ENCODE peak calls at places on chromosomes 5 and 9, in six cellular contexts. One of them, this sample, is unnamed.

GRCh38 chr5:151295138-151295537 is 8.4 kb downstream of the SLC36A3 start:
- ATAC-seq in Right ventricle myocardium superior: no peak
- ATAC-seq in naive thymus-derived CD8-positive, alpha-beta T cell: no peak
- ATAC-seq in activated naive CD8-positive, alpha-beta T cell treated with anti-CD3 and anti-CD28 coated beads, Interleukin-2, amount 10 ng/mL, durations not matched to agents 7 days and 5 days: no peak
- ATAC-seq in activated CD8-positive, alpha-beta memory T cell treated with anti-CD3 and anti-CD28 coated beads, Interleukin-2, amount 10 ng/mL, durations not matched to agents 7 days and 5 days: no peak
- ATAC-seq in SK-N-SH treated with all-trans-retinoic acid at 6 μM for 48 hours: no peak
- ATAC-seq in this sample: no peak

GRCh38 chr5:68754536-68754935 is 339.3 kb upstream of the SLC30A5 start:
- ATAC-seq in activated CD8-positive, alpha-beta memory T cell treated with anti-CD3 and anti-CD28 coated beads, Interleukin-2, amount 10 ng/mL, durations not matched to agents 7 days and 5 days: no peak
- ATAC-seq in naive thymus-derived CD8-positive, alpha-beta T cell: no peak
- ATAC-seq in activated naive CD8-positive, alpha-beta T cell treated with anti-CD3 and anti-CD28 coated beads, Interleukin-2, amount 10 ng/mL, durations not matched to agents 7 days and 5 days: no peak
- ATAC-seq in SK-N-SH treated with all-trans-retinoic acid at 6 μM for 48 hours: no peak
- ATAC-seq in Right ventricle myocardium superior: no peak
- ATAC-seq in this sample: no peak

GRCh38 chr9:118331622-118332045 is 627.4 kb downstream of the TLR4 start:
- ATAC-seq in SK-N-SH treated with all-trans-retinoic acid at 6 μM for 48 hours: no peak
- ATAC-seq in naive thymus-derived CD8-positive, alpha-beta T cell: no peak
- ATAC-seq in activated CD8-positive, alpha-beta memory T cell treated with anti-CD3 and anti-CD28 coated beads, Interleukin-2, amount 10 ng/mL, durations not matched to agents 7 days and 5 days: no peak
- ATAC-seq in activated naive CD8-positive, alpha-beta T cell treated with anti-CD3 and anti-CD28 coated beads, Interleukin-2, amount 10 ng/mL, durations not matched to agents 7 days and 5 days: no peak
- ATAC-seq in Right ventricle myocardium superior: no peak
- ATAC-seq in this sample: no peak

GRCh38 chr5:171363846-171364245 is 23.8 kb upstream of the NPM1 start:
- ATAC-seq in Right ventricle myocardium superior: no peak
- ATAC-seq in activated naive CD8-positive, alpha-beta T cell treated with anti-CD3 and anti-CD28 coated beads, Interleukin-2, amount 10 ng/mL, durations not matched to agents 7 days and 5 days: no peak
- ATAC-seq in SK-N-SH treated with all-trans-retinoic acid at 6 μM for 48 hours: no peak
- ATAC-seq in activated CD8-positive, alpha-beta memory T cell treated with anti-CD3 and anti-CD28 coated beads, Interleukin-2, amount 10 ng/mL, durations not matched to agents 7 days and 5 days: no peak
- ATAC-seq in naive thymus-derived CD8-positive, alpha-beta T cell: no peak
- ATAC-seq in this sample: peak

GRCh38 chr9:90645721-90646120 is 3.1 kb upstream of the DIRAS2 start:
- ATAC-seq in naive thymus-derived CD8-positive, alpha-beta T cell: no peak
- ATAC-seq in Right ventricle myocardium superior: no peak
- ATAC-seq in activated naive CD8-positive, alpha-beta T cell treated with anti-CD3 and anti-CD28 coated beads, Interleukin-2, amount 10 ng/mL, durations not matched to agents 7 days and 5 days: no peak
- ATAC-seq in SK-N-SH treated with all-trans-retinoic acid at 6 μM for 48 hours: no peak
- ATAC-seq in activated CD8-positive, alpha-beta memory T cell treated with anti-CD3 and anti-CD28 coated beads, Interleukin-2, amount 10 ng/mL, durations not matched to agents 7 days and 5 days: no peak
- ATAC-seq in this sample: no peak

GRCh38 chr9:131690462-131690861 is 49.4 kb downstream of the RAPGEF1 start:
- ATAC-seq in Right ventricle myocardium superior: no peak
- ATAC-seq in activated CD8-positive, alpha-beta memory T cell treated with anti-CD3 and anti-CD28 coated beads, Interleukin-2, amount 10 ng/mL, durations not matched to agents 7 days and 5 days: peak
- ATAC-seq in activated naive CD8-positive, alpha-beta T cell treated with anti-CD3 and anti-CD28 coated beads, Interleukin-2, amount 10 ng/mL, durations not matched to agents 7 days and 5 days: no peak
- ATAC-seq in SK-N-SH treated with all-trans-retinoic acid at 6 μM for 48 hours: no peak
- ATAC-seq in naive thymus-derived CD8-positive, alpha-beta T cell: no peak
- ATAC-seq in this sample: no peak

GRCh38 chr5:77629553-77630245 is 8.8 kb downstream of the OTP start:
- ATAC-seq in activated naive CD8-positive, alpha-beta T cell treated with anti-CD3 and anti-CD28 coated beads, Interleukin-2, amount 10 ng/mL, durations not matched to agents 7 days and 5 days: no peak
- ATAC-seq in naive thymus-derived CD8-positive, alpha-beta T cell: peak
- ATAC-seq in activated CD8-positive, alpha-beta memory T cell treated with anti-CD3 and anti-CD28 coated beads, Interleukin-2, amount 10 ng/mL, durations not matched to agents 7 days and 5 days: no peak
- ATAC-seq in Right ventricle myocardium superior: no peak
- ATAC-seq in SK-N-SH treated with all-trans-retinoic acid at 6 μM for 48 hours: no peak
- ATAC-seq in this sample: no peak

GRCh38 chr9:105191508-105192118 is 52.8 kb upstream of the SLC44A1 start:
- ATAC-seq in activated naive CD8-positive, alpha-beta T cell treated with anti-CD3 and anti-CD28 coated beads, Interleukin-2, amount 10 ng/mL, durations not matched to agents 7 days and 5 days: no peak
- ATAC-seq in activated CD8-positive, alpha-beta memory T cell treated with anti-CD3 and anti-CD28 coated beads, Interleukin-2, amount 10 ng/mL, durations not matched to agents 7 days and 5 days: peak
- ATAC-seq in SK-N-SH treated with all-trans-retinoic acid at 6 μM for 48 hours: no peak
- ATAC-seq in Right ventricle myocardium superior: peak
- ATAC-seq in naive thymus-derived CD8-positive, alpha-beta T cell: no peak
- ATAC-seq in this sample: no peak

GRCh38 chr5:91727452-91727851 is 344.3 kb upstream of the ARRDC3 start:
- ATAC-seq in SK-N-SH treated with all-trans-retinoic acid at 6 μM for 48 hours: no peak
- ATAC-seq in activated naive CD8-positive, alpha-beta T cell treated with anti-CD3 and anti-CD28 coated beads, Interleukin-2, amount 10 ng/mL, durations not matched to agents 7 days and 5 days: no peak
- ATAC-seq in naive thymus-derived CD8-positive, alpha-beta T cell: no peak
- ATAC-seq in Right ventricle myocardium superior: no peak
- ATAC-seq in activated CD8-positive, alpha-beta memory T cell treated with anti-CD3 and anti-CD28 coated beads, Interleukin-2, amount 10 ng/mL, durations not matched to agents 7 days and 5 days: no peak
- ATAC-seq in this sample: no peak

GRCh38 chr5:71680510-71680909 is 38.6 kb upstream of the CARTPT start:
- ATAC-seq in activated naive CD8-positive, alpha-beta T cell treated with anti-CD3 and anti-CD28 coated beads, Interleukin-2, amount 10 ng/mL, durations not matched to agents 7 days and 5 days: no peak
- ATAC-seq in Right ventricle myocardium superior: no peak
- ATAC-seq in SK-N-SH treated with all-trans-retinoic acid at 6 μM for 48 hours: no peak
- ATAC-seq in activated CD8-positive, alpha-beta memory T cell treated with anti-CD3 and anti-CD28 coated beads, Interleukin-2, amount 10 ng/mL, durations not matched to agents 7 days and 5 days: no peak
- ATAC-seq in naive thymus-derived CD8-positive, alpha-beta T cell: no peak
- ATAC-seq in this sample: no peak

GRCh38 chr9:79621916-79622575 is 50.3 kb downstream of the TLE4 start:
- ATAC-seq in activated CD8-positive, alpha-beta memory T cell treated with anti-CD3 and anti-CD28 coated beads, Interleukin-2, amount 10 ng/mL, durations not matched to agents 7 days and 5 days: no peak
- ATAC-seq in activated naive CD8-positive, alpha-beta T cell treated with anti-CD3 and anti-CD28 coated beads, Interleukin-2, amount 10 ng/mL, durations not matched to agents 7 days and 5 days: no peak
- ATAC-seq in Right ventricle myocardium superior: no peak
- ATAC-seq in SK-N-SH treated with all-trans-retinoic acid at 6 μM for 48 hours: peak
- ATAC-seq in naive thymus-derived CD8-positive, alpha-beta T cell: no peak
- ATAC-seq in this sample: no peak

This sample was measured in stimulated activated memory B cell treated with anti-CD40 and anti-IgM and Interleukin-4, amounts not matched to agents 10 μg/mL and 1 μg/mL and 100 μg/mL, for 72 hours.